ENCODE peak calls at places on chromosomes 6 and 20, in seven cellular contexts. W is activated naive CD4-positive, alpha-beta T cell; F is NCI-H69; G is B cell; X is AG04450; J is activated CD4-positive, alpha-beta T cell treated with anti-CD3 and anti-CD28 coated beads, Interleukin-2, amount 50 U/mL, for 1 hour; S is NCI-H2029. R is an unnamed sample.

GRCh38 chr20:4064118-4064962 is 49.0 kb upstream of the RNF24 start:
- DNase-seq in W (no peak), F (peak), G (no peak), X (no peak), J (no peak), S (peak), R (peak)

GRCh38 chr6:8845691-8846090 is 410.3 kb upstream of the SLC35B3 start:
- DNase-seq in W (no peak), F (no peak), G (no peak), X (no peak), J (no peak), S (no peak), R (no peak)

GRCh38 chr6:53879608-53880007 is 84.8 kb downstream of the LRRC1 start:
- DNase-seq in W (no peak), F (no peak), G (no peak), X (no peak), J (no peak), S (no peak), R (no peak)

GRCh38 chr6:34146021-34146782 is at the start of gene GRM4:
- DNase-seq in W (no peak), F (peak), G (no peak), X (no peak), J (no peak), S (no peak), R (no peak)

GRCh38 chr20:17515053-17515452 is 16.1 kb downstream of the BFSP1 start:
- DNase-seq in W (no peak), F (no peak), G (no peak), X (no peak), J (no peak), S (no peak), R (no peak)

GRCh38 chr6:47655719-47656595 is 42.4 kb upstream of the ADGRF4 start:
- DNase-seq in W (no peak), F (peak), G (no peak), X (no peak), J (no peak), S (peak), R (no peak)

GRCh38 chr20:49692941-49693340 is 20.7 kb downstream of the B4GALT5 start:
- DNase-seq in W (no peak), F (no peak), G (no peak), X (no peak), J (no peak), S (no peak), R (no peak)

GRCh38 chr20:41476013-41476441 is 109.4 kb upstream of the EMILIN3 start:
- DNase-seq in W (no peak), F (peak), G (no peak), X (peak), J (no peak), S (peak), R (no peak)

GRCh38 chr6:109024368-109024767 is 70.3 kb downstream of the SESN1 start:
- DNase-seq in W (no peak), F (no peak), G (no peak), X (no peak), J (no peak), S (no peak), R (no peak)

GRCh38 chr20:62303327-62304226 is 780 bp downstream of the ADRM1 start:
- DNase-seq in W (no peak), F (peak), G (peak), X (no peak), J (no peak), S (no peak), R (no peak)

GRCh38 chr6:123805921-123806320 is 2.3 kb downstream of the NKAIN2 start:
- DNase-seq in W (no peak), F (peak), G (no peak), X (no peak), J (no peak), S (no peak), R (no peak)

GRCh38 chr6:160042014-160042773 is 73.3 kb downstream of the IGF2R start:
- DNase-seq in W (no peak), F (no peak), G (no peak), X (no peak), J (no peak), S (no peak), R (no peak)